ENCODE peak calls at places on chromosome 14, in ten cellular contexts. Q is GM12865, H is A549, P is endothelial cell, I is progenitor cell of endocrine pancreas, B is left ventricle myocardium inferior, M is K562, A is right atrium auricular region, Z is heart left ventricle, S is fibroblast of mammary gland. T is an unnamed sample.

GRCh38 chr14:100580316-100581227 is 6.6 kb downstream of the BEGAIN start:
- DNase-seq in Q (no peak), S (no peak), A (no peak), H (no peak), Z (no peak), I (no peak), B (peak; percentile 6), M (no peak), P (no peak), T (no peak)

GRCh38 chr14:68650403-68650994 is 142.4 kb downstream of the ZFP36L1 start:
- DNase-seq in M (peak; percentile 42), P (no peak), S (peak; percentile 41), I (no peak), H (no peak), B (no peak), A (no peak), Q (no peak), Z (no peak), T (no peak)

GRCh38 chr14:51394804-51395203 is 154.8 kb downstream of the TMX1 start:
- DNase-seq in S (no peak), Q (no peak), Z (no peak), M (no peak), B (no peak), P (no peak), I (no peak), A (no peak), H (no peak), T (no peak)

GRCh38 chr14:56794557-56795283 is 15.6 kb downstream of the OTX2 start:
- DNase-seq in I (no peak), H (no peak), P (peak; percentile 35), M (no peak), Q (no peak), Z (no peak), S (no peak), B (no peak), A (no peak), T (no peak)

GRCh38 chr14:65709576-65709975 is 297.0 kb downstream of the FUT8 start:
- DNase-seq in Z (no peak), M (no peak), P (no peak), Q (no peak), B (no peak), A (no peak), S (peak; percentile 12), I (no peak), H (no peak), T (no peak)

GRCh38 chr14:95994593-95994928 is 44.6 kb upstream of the C14orf132 start:
- DNase-seq in S (no peak), P (no peak), B (no peak), A (no peak), M (no peak), H (no peak), Z (no peak), Q (no peak), I (no peak), T (no peak)

GRCh38 chr14:105092124-105092911 is 27.1 kb upstream of the GPR132 start:
- DNase-seq in S (no peak), P (no peak), H (peak; percentile 49), Q (no peak), M (no peak), I (no peak), A (no peak), B (no peak), Z (peak; percentile 30), T (peak; percentile 30)

GRCh38 chr14:29216774-29217232 is 450.2 kb downstream of the FOXG1 start:
- DNase-seq in H (no peak), S (peak; percentile 18), Z (no peak), P (no peak), I (no peak), M (no peak), B (no peak), Q (no peak), A (no peak), T (no peak)

GRCh38 chr14:102795060-102795925 is 18.0 kb downstream of the TRAF3 start:
- DNase-seq in H (peak; percentile 86), A (peak; percentile 77), P (peak; percentile 15), Z (peak; percentile 31), M (peak; percentile 26), B (peak; percentile 30), S (peak; percentile 88), I (no peak), Q (peak; percentile 69), T (peak; percentile 48)

GRCh38 chr14:65433157-65433556 is 20.6 kb downstream of the FUT8 start:
- DNase-seq in I (no peak), P (no peak), S (no peak), Z (no peak), Q (peak; percentile 31), B (no peak), A (no peak), H (no peak), M (no peak), T (no peak)

GRCh38 chr14:72826039-72826438 is 67.9 kb downstream of the DPF3 start:
- DNase-seq in I (no peak), P (no peak), S (no peak), H (no peak), Q (no peak), A (no peak), B (no peak), M (peak; percentile 54), Z (no peak), T (no peak)

GRCh38 chr14:68819260-68819691 is 26.4 kb upstream of the ZFP36L1 start:
- DNase-seq in S (peak; percentile 90), B (no peak), P (no peak), H (no peak), A (peak; percentile 63), Q (no peak), Z (peak; percentile 26), M (peak; percentile 49), I (no peak), T (peak; percentile 5)

GRCh38 chr14:80172380-80173055 is 38.8 kb downstream of the DIO2 start:
- DNase-seq in Z (no peak), S (peak; percentile 21), H (no peak), P (no peak), M (no peak), Q (no peak), I (no peak), A (no peak), B (no peak), T (no peak)

GRCh38 chr14:100285021-100285912 is 21.0 kb downstream of the SLC25A29 start:
- DNase-seq in Q (peak; percentile 86), M (peak; percentile 93), S (peak; percentile 40), H (peak; percentile 81), A (no peak), B (peak; percentile 68), I (peak; percentile 72), Z (peak; percentile 74), P (peak; percentile 83), T (peak; percentile 98)

DNA sequence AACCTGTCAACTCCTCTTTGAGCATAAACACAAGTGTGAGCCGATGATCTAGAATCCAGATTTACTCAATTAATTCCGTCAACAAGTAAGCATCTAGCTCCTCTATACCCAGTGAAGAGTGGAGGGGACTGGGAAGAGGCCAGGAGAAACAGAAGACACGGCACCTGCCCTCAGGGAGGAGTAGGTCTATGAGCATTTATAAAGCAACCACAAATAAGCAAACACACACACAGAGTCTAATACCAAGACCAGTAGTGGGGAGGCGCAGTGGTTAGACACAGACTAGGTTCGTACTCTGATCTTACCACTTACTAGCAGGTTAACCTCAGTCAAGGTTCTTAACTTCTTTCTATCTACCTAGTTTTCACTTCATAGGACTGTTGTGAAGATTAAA is 5.9 kb upstream of the FOXN3 start:
- DNase-seq in M (no peak), B (no peak), I (no peak), Q (no peak), Z (no peak), A (no peak), S (no peak), P (no peak), H (no peak), T (no peak)
- TF ChIP-seq CTCF in M (no peak), B (no peak), I (no peak), Q (no peak), Z (no peak), A (no peak), S (no peak), P (no peak), H (no peak), T (no peak)

GRCh38 chr14:54565236-54566151 is 1.4 kb upstream of the SAMD4A start:
- DNase-seq in Q (peak; percentile 70), A (peak; percentile 98), B (peak; percentile 96), M (peak; percentile 81), I (peak; percentile 81), H (peak; percentile 88), P (peak; percentile 64), S (peak; percentile 81), Z (peak; percentile 96), T (peak; percentile 94)
- TF ChIP-seq CTCF in Q (no peak), A (no peak), B (peak; percentile 50), M (peak; percentile 25), I (peak; percentile 25), H (no peak), P (peak; percentile 28), S (no peak), Z (peak; percentile 39), T (no peak)

GRCh38 chr14:44854114-44854513 is 107.6 kb downstream of the KLHL28 start:
- DNase-seq in Q (peak; percentile 5), H (no peak), A (no peak), B (no peak), I (no peak), M (no peak), Z (no peak), S (no peak), P (no peak), T (no peak)
- TF ChIP-seq CTCF in Q (no peak), H (no peak), A (no peak), B (no peak), I (no peak), M (no peak), Z (no peak), S (no peak), P (no peak), T (no peak)

DNA sequence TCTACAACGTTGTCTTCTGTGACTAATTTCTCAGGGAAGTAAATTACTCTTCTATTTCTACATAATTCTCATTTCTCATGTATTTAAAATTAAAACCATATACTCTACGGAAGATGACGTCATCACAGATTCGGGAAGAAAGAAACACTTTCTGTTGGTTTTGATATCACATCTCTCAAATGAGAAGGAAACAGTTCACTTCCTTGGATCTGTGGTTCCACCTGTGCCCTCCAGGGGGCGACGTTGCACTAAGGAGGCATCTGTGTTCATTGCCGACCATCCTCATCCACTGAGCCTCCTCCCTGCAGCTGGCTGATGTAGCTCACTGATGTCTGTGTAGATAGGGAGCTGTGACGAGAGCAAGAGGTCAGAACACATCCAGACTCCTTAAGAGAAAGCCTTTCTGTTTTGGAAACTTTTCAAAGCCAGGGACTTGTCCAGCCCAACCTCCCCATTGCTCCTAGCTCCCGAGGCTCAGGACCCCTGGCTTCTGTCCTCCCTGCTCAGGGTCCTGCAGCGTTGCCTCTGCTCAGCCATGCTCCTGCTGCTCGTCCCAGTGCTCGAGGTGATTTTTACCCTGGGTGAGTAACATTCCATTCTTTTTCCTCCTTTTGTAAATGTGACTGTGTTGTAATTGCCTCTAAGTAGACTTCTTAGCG is 172.7 kb upstream of the OR4E1 start:
- DNase-seq in Q (peak; percentile 33), M (peak; percentile 14), B (no peak), I (no peak), P (peak; percentile 66), A (no peak), Z (no peak), H (no peak), S (peak; percentile 7), T (peak; percentile 22)
- TF ChIP-seq CTCF in Q (peak; percentile 75), M (peak; percentile 52), B (peak; percentile 48), I (peak; percentile 65), P (peak; percentile 85), A (no peak), Z (peak; percentile 22), H (peak; percentile 45), S (peak; percentile 52), T (peak; percentile 67)

GRCh38 chr14:33696165-33696564 is 254.7 kb downstream of the EGLN3 start:
- DNase-seq in A (no peak), B (no peak), P (no peak), M (no peak), H (no peak), Q (no peak), S (no peak), Z (no peak), I (no peak), T (no peak)
- TF ChIP-seq CTCF in A (no peak), B (no peak), P (no peak), M (no peak), H (no peak), Q (no peak), S (no peak), Z (no peak), I (no peak), T (no peak)